ENCODE peak calls at places on chromosomes 4 and X, in five cellular contexts. A is fibroblast of mammary gland, K is NCI-H69, L is epithelial cell of esophagus, N is amniotic stem cell. Y is an unnamed sample.

GRCh38 chr4:7719354-7720174 is 220.1 kb downstream of the AFAP1 start:
- DNase-seq in A (peak; percentile 19), L (peak; percentile 10), N (no peak), K (peak; percentile 49), Y (peak; percentile 67)

GRCh38 chr4:46931981-46932380 is 22.9 kb upstream of the COX7B2 start:
- DNase-seq in L (peak; percentile 39), K (peak; percentile 2), N (peak; percentile 40), A (peak; percentile 36), Y (peak; percentile 71)

GRCh38 chr4:118964891-118965411 is 76.3 kb downstream of the SYNPO2 start:
- DNase-seq in K (no peak), N (no peak), A (peak; percentile 72), L (no peak), Y (no peak)

GRCh38 chr4:89114100-89114499 is 2.8 kb downstream of the TIGD2 start:
- DNase-seq in A (no peak), N (no peak), L (no peak), K (no peak), Y (no peak)

GRCh38 chr4:153962311-153963039 is 173.6 kb upstream of the SFRP2 start:
- DNase-seq in L (no peak), N (no peak), K (no peak), A (peak; percentile 32), Y (no peak)

GRCh38 chrX:135741192-135741715 is 26.7 kb downstream of the CT45A3 start:
- DNase-seq in N (no peak), L (no peak), K (no peak), A (no peak), Y (no peak)

GRCh38 chrX:154369453-154370299 is 4.8 kb downstream of the FLNA start:
- DNase-seq in L (peak; percentile 82), N (peak; percentile 68), K (peak; percentile 80), A (peak; percentile 96), Y (peak; percentile 52)

GRCh38 chr4:83851261-83852084 is 315.6 kb downstream of the GPAT3 start:
- DNase-seq in A (peak; percentile 19), K (no peak), N (peak; percentile 9), L (peak; percentile 52), Y (no peak)

GRCh38 chrX:1452497-1453389 is at the start of gene ASMTL:
- DNase-seq in L (peak; percentile 99), A (peak; percentile 99), N (no peak), K (no peak), Y (no peak)

GRCh38 chr4:61397174-61397573 is 197.0 kb downstream of the ADGRL3 start:
- DNase-seq in A (peak; percentile 62), N (no peak), L (peak; percentile 51), K (peak; percentile 48), Y (no peak)

GRCh38 chr4:145001635-145002034 is 96.4 kb downstream of the ANAPC10 start:
- DNase-seq in N (no peak), L (no peak), K (no peak), A (no peak), Y (no peak)

GRCh38 chrX:11665144-11666040 is at the start of gene ARHGAP6:
- DNase-seq in N (no peak), A (peak; percentile 73), K (peak; percentile 44), L (peak; percentile 34), Y (peak; percentile 46)

GRCh38 chr4:27278615-27279014 is 418.0 kb downstream of the STIM2 start:
- DNase-seq in A (peak; percentile 46), N (no peak), K (no peak), L (peak; percentile 31), Y (peak; percentile 79)

GRCh38 chr4:53161475-53162423 is 204.1 kb downstream of the SCFD2 start:
- DNase-seq in A (peak; percentile 27), K (no peak), N (no peak), L (no peak), Y (no peak)

GRCh38 chr4:174714393-174715211 is 114.4 kb downstream of the GLRA3 start:
- DNase-seq in K (peak; percentile 67), N (peak; percentile 24), A (peak; percentile 66), L (peak; percentile 78), Y (peak; percentile 66)

GRCh38 chrX:155071694-155072215 is 447 bp downstream of the BRCC3 start:
- DNase-seq in N (no peak), A (peak; percentile 8), K (peak; percentile 55), L (no peak), Y (no peak)

GRCh38 chr4:112523008-112523440 is 7.0 kb upstream of the NEUROG2 start:
- DNase-seq in A (peak; percentile 43), N (no peak), L (peak; percentile 50), K (no peak), Y (peak; percentile 67)

GRCh38 chr4:182835006-182835740 is 82.0 kb downstream of the DCTD start:
- DNase-seq in A (no peak), L (no peak), N (no peak), K (no peak), Y (no peak)

Y was measured in DMS53.